ENCODE peak calls at places on chromosomes 3 and 15, in seven cellular contexts. L, J, F, A, R, G and U are unnamed samples.

GRCh38 chr15:25710184-25710583 is 152.9 kb downstream of the ATP10A start:
- DNase-seq in L (peak; percentile 16), J (peak; percentile 51), F (peak; percentile 28), A (no peak), R (peak; percentile 79), G (peak; percentile 58), U (no peak)

GRCh38 chr3:112394008-112394616 is 61.2 kb downstream of the CD200 start:
- DNase-seq in L (no peak), J (no peak), F (no peak), A (no peak), R (no peak), G (no peak), U (no peak)

GRCh38 chr3:36505393-36505792 is 125.1 kb downstream of the STAC start:
- DNase-seq in L (no peak), J (no peak), F (no peak), A (no peak), R (no peak), G (no peak), U (no peak)

GRCh38 chr3:59143447-59143846 is 93.6 kb upstream of the CFAP20DC start:
- DNase-seq in L (no peak), J (no peak), F (no peak), A (no peak), R (no peak), G (no peak), U (no peak)

GRCh38 chr3:42688487-42689420 is 3.4 kb downstream of the KLHL40 start:
- DNase-seq in L (no peak), J (no peak), F (no peak), A (no peak), R (no peak), G (no peak), U (no peak)

GRCh38 chr15:45634442-45635190 is at the start of gene SQOR:
- DNase-seq in L (peak; percentile 77), J (peak; percentile 59), F (peak; percentile 50), A (peak; percentile 82), R (peak; percentile 92), G (peak; percentile 72), U (peak; percentile 26)

GRCh38 chr3:72144773-72145505 is 360.0 kb upstream of the PROK2 start:
- DNase-seq in L (peak; percentile 36), J (no peak), F (no peak), A (no peak), R (peak; percentile 39), G (no peak), U (no peak)

GRCh38 chr15:66147440-66147839 is 106.1 kb downstream of the MEGF11 start:
- DNase-seq in L (no peak), J (no peak), F (no peak), A (no peak), R (no peak), G (no peak), U (no peak)

GRCh38 chr15:71272932-71273331 is 157.7 kb downstream of the THSD4 start:
- DNase-seq in L (no peak), J (no peak), F (no peak), A (no peak), R (no peak), G (no peak), U (no peak)

GRCh38 chr3:181358060-181358459 is 353.7 kb upstream of the SOX2 start:
- DNase-seq in L (no peak), J (no peak), F (no peak), A (no peak), R (no peak), G (no peak), U (no peak)

GRCh38 chr3:10410383-10411002 is 89.6 kb upstream of the SEC13 start:
- DNase-seq in L (no peak), J (no peak), F (no peak), A (no peak), R (no peak), G (no peak), U (no peak)

GRCh38 chr15:68213991-68214837 is 9.1 kb upstream of the CALML4 start:
- DNase-seq in L (no peak), J (no peak), F (no peak), A (no peak), R (no peak), G (no peak), U (no peak)

GRCh38 chr15:48052871-48053383 is 67.9 kb upstream of the SLC24A5 start:
- DNase-seq in L (no peak), J (no peak), F (no peak), A (no peak), R (no peak), G (no peak), U (no peak)

GRCh38 chr3:48661501-48662139 is 1.1 kb downstream of the CELSR3 start:
- DNase-seq in L (peak; percentile 50), J (peak; percentile 69), F (peak; percentile 61), A (peak; percentile 44), R (peak; percentile 80), G (peak; percentile 89), U (peak; percentile 47)

GRCh38 chr3:172202797-172203196 is 163.4 kb downstream of the FNDC3B start:
- DNase-seq in L (no peak), J (no peak), F (no peak), A (no peak), R (no peak), G (no peak), U (no peak)

GRCh38 chr15:74530771-74531143 is 10.3 kb upstream of the ARID3B start:
- DNase-seq in L (no peak), J (no peak), F (no peak), A (no peak), R (no peak), G (no peak), U (no peak)

GRCh38 chr15:90401499-90401898 is 13.5 kb downstream of the IQGAP1 start:
- DNase-seq in L (no peak), J (no peak), F (no peak), A (no peak), R (no peak), G (no peak), U (no peak)

GRCh38 chr3:64190517-64191515 is 34.5 kb downstream of the PRICKLE2 start:
- DNase-seq in L (no peak), J (no peak), F (no peak), A (peak; percentile 68), R (no peak), G (peak; percentile 86), U (no peak)

GRCh38 chr3:73625124-73625665 is 454 bp upstream of the PDZRN3 start:
- DNase-seq in L (no peak), J (no peak), F (no peak), A (no peak), R (peak; percentile 55), G (peak; percentile 55), U (no peak)